ENCODE peak calls at places on chromosomes 2 and 18, in nine cellular contexts. H is GM20000, B is endothelial cell, X is HepG2, C is heart right ventricle, R is mammary epithelial cell, A is spleen, Z is HCT116, E is IMR-90. T is an unnamed sample.
A peak's percentile ranks its signal among the peaks of the same experiment; 100 is the strongest.

GRCh38 chr18:44943201-44943881 is 262.7 kb downstream of the SETBP1 start:
- DNase-seq in B (no peak), E (no peak), X (no peak), A (no peak), H (no peak), R (peak; percentile 63), C (no peak), Z (no peak), T (no peak)

GRCh38 chr2:145185696-145186095 is 665.8 kb upstream of the ZEB2 start:
- DNase-seq in A (no peak), R (no peak), X (no peak), H (no peak), E (peak; percentile 84), B (no peak), Z (no peak), C (peak; percentile 16), T (no peak)

GRCh38 chr2:71609958-71610357 is 156.6 kb downstream of the DYSF start:
- DNase-seq in C (no peak), H (no peak), R (peak; percentile 10), A (no peak), E (peak; percentile 54), X (no peak), B (no peak), Z (peak; percentile 24), T (no peak)

GRCh38 chr2:34307636-34308035 is 708.5 kb upstream of the FAM98A start:
- DNase-seq in R (no peak), H (no peak), B (no peak), C (no peak), A (no peak), Z (no peak), E (no peak), X (no peak), T (no peak)

GRCh38 chr18:79965119-79965902 is 868 bp downstream of the HSBP1L1 start:
- DNase-seq in C (no peak), E (peak; percentile 91), Z (no peak), H (no peak), R (peak; percentile 63), B (no peak), A (peak; percentile 81), X (peak; percentile 79), T (peak; percentile 85)

GRCh38 chr2:189393440-189394111 is 47.7 kb upstream of the WDR75 start:
- DNase-seq in Z (peak; percentile 87), B (no peak), R (peak; percentile 95), A (no peak), H (no peak), E (peak; percentile 99), C (no peak), X (no peak), T (no peak)

GRCh38 chr2:237867465-237867864 is 8.0 kb downstream of the RAMP1 start:
- DNase-seq in B (no peak), R (no peak), Z (no peak), A (peak; percentile 38), H (no peak), E (no peak), C (no peak), X (no peak), T (no peak)

GRCh38 chr2:76128622-76129021 is 417.9 kb upstream of the GCFC2 start:
- DNase-seq in C (no peak), B (no peak), Z (no peak), H (no peak), E (no peak), X (peak; percentile 18), A (no peak), R (no peak), T (no peak)

GRCh38 chr2:18612133-18612532 is 22.8 kb upstream of the NT5C1B start:
- DNase-seq in X (no peak), B (no peak), R (no peak), Z (no peak), C (no peak), H (no peak), A (no peak), E (no peak), T (no peak)

GRCh38 chr2:71746946-71747501 is 293.7 kb downstream of the DYSF start:
- DNase-seq in Z (no peak), B (no peak), H (no peak), A (no peak), E (no peak), C (no peak), R (peak; percentile 9), X (no peak), T (no peak)

GRCh38 chr18:35827275-35827929 is 145.1 kb upstream of the RMP24 start:
- DNase-seq in A (no peak), B (no peak), Z (no peak), X (no peak), R (peak; percentile 5), C (no peak), E (no peak), H (no peak), T (no peak)

GRCh38 chr18:48825101-48825745 is 125.5 kb downstream of the SMAD7 start:
- DNase-seq in C (peak; percentile 40), H (no peak), A (peak; percentile 55), R (no peak), E (peak; percentile 54), Z (no peak), B (no peak), X (no peak), T (peak; percentile 56)

GRCh38 chr2:9228088-9228751 is 21.6 kb downstream of the ASAP2 start:
- DNase-seq in A (no peak), B (no peak), H (no peak), E (peak; percentile 88), C (no peak), Z (no peak), R (no peak), X (no peak), T (no peak)

GRCh38 chr2:88692187-88692586 is 714 bp downstream of the RPIA start:
- DNase-seq in X (peak; percentile 32), A (peak; percentile 84), B (peak; percentile 20), H (peak; percentile 39), R (no peak), Z (no peak), C (peak; percentile 22), E (peak; percentile 7), T (no peak)

GRCh38 chr2:208204166-208204565 is 14.3 kb upstream of the C2orf80 start:
- DNase-seq in H (no peak), R (no peak), Z (no peak), B (no peak), A (no peak), X (no peak), E (no peak), C (no peak), T (no peak)

GRCh38 chr2:229407170-229407569 is 136.1 kb upstream of the PID1 start:
- DNase-seq in A (no peak), Z (peak; percentile 86), B (no peak), R (peak; percentile 99), X (peak; percentile 49), E (peak; percentile 74), H (no peak), C (peak; percentile 58), T (no peak)

GRCh38 chr2:200373973-200374416 is 67.5 kb downstream of the SPATS2L start:
- DNase-seq in H (peak; percentile 42), B (no peak), A (no peak), Z (no peak), C (no peak), R (no peak), X (peak; percentile 25), E (no peak), T (no peak)

GRCh38 chr2:208648368-208648767 is 241.8 kb downstream of the PTH2R start:
- DNase-seq in E (no peak), H (no peak), C (no peak), A (no peak), B (no peak), X (no peak), Z (no peak), R (no peak), T (no peak)

DNA sequence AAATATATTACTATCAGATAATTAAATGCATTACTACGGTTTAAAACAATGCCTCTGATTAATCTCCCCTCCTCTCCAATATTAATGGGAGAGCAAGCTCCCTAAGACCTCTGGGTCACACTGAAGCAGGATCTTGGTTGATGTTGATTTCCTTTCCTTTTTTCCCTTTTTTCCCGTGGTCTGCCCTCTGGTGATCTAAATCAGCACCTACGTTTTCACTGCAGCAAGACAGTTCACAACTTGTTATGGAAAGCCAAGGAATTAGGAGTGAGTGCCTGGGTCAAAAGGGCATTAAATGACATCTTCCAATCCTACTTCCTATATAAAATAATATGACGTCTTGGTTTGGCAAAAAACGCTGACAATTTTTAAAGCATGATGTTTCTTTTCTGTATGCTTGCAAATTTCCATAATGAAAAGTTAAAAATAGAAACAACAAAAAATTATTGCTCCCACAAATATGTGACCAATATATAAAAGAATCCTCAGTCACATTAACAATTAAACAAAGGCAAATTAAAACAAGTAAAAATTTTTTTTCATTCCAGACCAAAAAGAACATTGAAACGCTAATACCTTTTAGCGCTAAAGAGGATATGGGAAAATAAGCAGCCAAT is 7.9 kb upstream of the CFAP36 start:
- DNase-seq in B (peak; percentile 40), X (peak; percentile 58), Z (peak; percentile 38), A (no peak), E (peak; percentile 50), R (peak; percentile 46), H (no peak), C (no peak), T (no peak)
- TF ChIP-seq CTCF in B (no peak), X (peak; percentile 77), Z (peak; percentile 43), A (no peak), E (peak; percentile 58), R (peak; percentile 47), H (no peak), C (no peak), T (peak; percentile 78)

DNA sequence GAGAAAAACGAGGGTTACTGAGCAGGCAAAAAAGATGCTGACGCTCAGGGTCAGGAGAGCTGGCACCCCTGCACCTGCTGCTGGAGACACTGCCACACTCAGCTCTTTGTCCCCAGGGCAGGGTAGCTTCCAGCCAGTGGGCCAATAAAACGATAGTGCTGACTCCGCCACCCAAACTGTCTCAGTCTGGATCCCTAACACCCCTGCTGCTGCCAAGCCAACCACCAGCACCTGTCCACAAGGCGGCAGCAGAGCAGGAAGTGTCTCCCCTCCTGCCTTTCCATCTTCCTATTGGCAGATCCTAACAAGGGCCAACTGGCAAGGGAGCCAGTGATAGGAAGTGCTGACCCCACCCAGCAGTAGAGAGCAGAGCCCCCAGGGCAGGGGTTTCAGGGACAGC is 531.5 kb upstream of the SALL3 start:
- DNase-seq in B (no peak), E (no peak), A (no peak), X (peak; percentile 1), H (no peak), C (no peak), R (no peak), Z (no peak), T (no peak)
- TF ChIP-seq CTCF in B (no peak), E (no peak), A (no peak), X (peak; percentile 43), H (no peak), C (no peak), R (no peak), Z (no peak), T (no peak)

DNA sequence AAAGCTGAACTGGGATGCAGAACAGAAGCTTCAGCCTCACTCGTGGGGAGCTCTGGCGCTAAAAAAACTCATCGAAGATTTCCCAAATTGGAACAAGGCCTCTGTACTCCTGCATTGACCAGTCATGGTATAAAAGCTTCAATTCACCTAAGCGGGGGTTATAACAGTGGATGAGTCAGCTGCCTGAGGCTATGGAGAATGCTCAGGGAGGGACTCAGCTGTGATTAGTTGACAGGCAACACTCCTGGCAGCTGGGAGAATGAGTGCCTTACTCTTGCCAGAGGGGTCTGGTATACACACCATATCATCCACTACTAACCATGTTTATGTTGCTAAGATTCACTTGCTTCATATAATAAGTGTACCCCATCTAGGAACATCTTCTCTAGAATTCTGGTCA is 350.6 kb upstream of the VRK2 start:
- DNase-seq in B (no peak), R (peak; percentile 62), X (no peak), E (peak; percentile 1), H (no peak), A (no peak), Z (peak; percentile 19), C (no peak), T (no peak)
- TF ChIP-seq CTCF in B (no peak), R (no peak), X (no peak), E (no peak), H (no peak), A (no peak), Z (no peak), C (no peak), T (no peak)

GRCh38 chr18:57970356-57971095 is 73.5 kb upstream of the NEDD4L start:
- DNase-seq in H (no peak), C (no peak), R (no peak), E (no peak), Z (peak; percentile 34), B (peak; percentile 10), X (peak; percentile 37), A (no peak), T (no peak)
- TF ChIP-seq CTCF in H (peak; percentile 28), C (no peak), R (peak; percentile 46), E (peak; percentile 24), Z (peak; percentile 94), B (peak; percentile 51), X (peak; percentile 61), A (no peak), T (peak; percentile 59)

T was measured in chondrocyte.